ENCODE peak calls at places on chromosomes 16 and 17, in ten cellular contexts. C is A673, B is pancreas, W is K562, R is body of pancreas, D is endodermal cell, O is HepG2, Z is heart right ventricle, V is transverse colon, F is stomach. M is an unnamed sample.

GRCh38 chr17:8707591-8708453 is 36.8 kb downstream of the CCDC42 start:
- DNase-seq in O (peak; percentile 65), C (no peak), D (peak; percentile 35), W (no peak), Z (peak; percentile 29), F (no peak), B (no peak), V (no peak), R (no peak), M (peak; percentile 76)

GRCh38 chr17:76379646-76380376 is 4.6 kb upstream of the SPHK1 start:
- DNase-seq in C (no peak), V (no peak), D (no peak), O (no peak), B (no peak), F (no peak), Z (no peak), W (no peak), R (no peak), M (no peak)

GRCh38 chr16:71610936-71611871 is 14.8 kb upstream of the MARVELD3 start:
- DNase-seq in O (peak; percentile 72), F (peak; percentile 78), R (peak; percentile 85), V (peak; percentile 78), W (peak; percentile 91), D (peak; percentile 97), C (peak; percentile 81), Z (peak; percentile 26), B (peak; percentile 98), M (peak; percentile 78)

GRCh38 chr17:83161298-83162034 is 82.1 kb downstream of the METRNL start:
- DNase-seq in W (no peak), V (no peak), B (no peak), C (no peak), O (peak; percentile 79), D (peak; percentile 32), Z (no peak), F (no peak), R (no peak), M (no peak)

GRCh38 chr17:3029213-3029913 is 34.0 kb downstream of the OR1D5 start:
- DNase-seq in F (no peak), D (peak; percentile 38), W (no peak), B (peak; percentile 30), O (no peak), C (no peak), R (no peak), V (no peak), Z (peak; percentile 72), M (no peak)

GRCh38 chr17:79988163-79988971 is 47.3 kb downstream of the TBC1D16 start:
- DNase-seq in Z (no peak), B (no peak), F (peak; percentile 78), O (peak; percentile 99), W (no peak), C (no peak), V (peak; percentile 61), D (no peak), R (peak; percentile 43), M (no peak)

GRCh38 chr17:34645636-34646035 is 66.3 kb downstream of the TMEM132E start:
- DNase-seq in R (no peak), W (peak; percentile 23), C (peak; percentile 7), O (no peak), F (no peak), Z (no peak), D (no peak), B (no peak), V (no peak), M (peak; percentile 66)

GRCh38 chr17:83015511-83015910 is 63.9 kb upstream of the METRNL start:
- DNase-seq in B (no peak), D (peak; percentile 36), W (no peak), R (no peak), V (no peak), C (no peak), F (no peak), Z (no peak), O (no peak), M (no peak)

GRCh38 chr17:63529711-63530556 is 6.8 kb downstream of the KCNH6 start:
- DNase-seq in W (peak; percentile 37), V (no peak), Z (no peak), F (no peak), D (peak; percentile 66), O (no peak), R (no peak), C (no peak), B (no peak), M (no peak)

GRCh38 chr16:4376820-4377572 is 5.3 kb downstream of the VASN start:
- DNase-seq in C (no peak), V (no peak), F (no peak), R (no peak), B (no peak), O (no peak), D (peak; percentile 74), W (no peak), Z (no peak), M (no peak)

GRCh38 chr17:48725005-48725293 is 2.0 kb downstream of the PRAC2 start:
- DNase-seq in D (no peak), W (no peak), Z (no peak), V (no peak), O (no peak), C (peak; percentile 40), R (no peak), B (no peak), F (no peak), M (no peak)

GRCh38 chr16:87723224-87723619 is 42.6 kb downstream of the KLHDC4 start:
- DNase-seq in F (peak; percentile 48), V (peak; percentile 34), R (peak; percentile 58), O (no peak), B (no peak), Z (peak; percentile 68), D (no peak), W (peak; percentile 64), C (peak; percentile 82), M (peak; percentile 72)

GRCh38 chr16:2284797-2285576 is 17.1 kb upstream of the RNPS1 start:
- DNase-seq in W (no peak), O (no peak), V (no peak), Z (no peak), C (no peak), B (no peak), F (no peak), D (peak; percentile 42), R (no peak), M (no peak)

GRCh38 chr17:64384253-64385186 is 6.1 kb downstream of the PECAM1 start:
- DNase-seq in V (no peak), O (peak; percentile 49), Z (no peak), F (peak; percentile 20), R (no peak), B (no peak), C (no peak), D (no peak), W (no peak), M (no peak)

GRCh38 chr16:57795431-57795878 is 6.8 kb downstream of the KIFC3 start:
- DNase-seq in V (peak; percentile 38), R (peak; percentile 82), C (peak; percentile 89), W (peak; percentile 27), O (peak; percentile 73), F (peak; percentile 73), Z (peak; percentile 50), B (no peak), D (peak; percentile 90), M (peak; percentile 67)

GRCh38 chr16:57798267-57798810 is 4.0 kb downstream of the KIFC3 start:
- DNase-seq in C (peak; percentile 53), F (no peak), Z (no peak), D (no peak), W (no peak), O (no peak), B (no peak), R (no peak), V (no peak), M (no peak)

GRCh38 chr16:57797526-57798266 is 4.6 kb downstream of the KIFC3 start:
- DNase-seq in F (peak; percentile 84), W (peak; percentile 31), R (peak; percentile 91), O (peak; percentile 91), C (peak; percentile 38), Z (no peak), B (peak; percentile 90), D (peak; percentile 90), V (no peak), M (no peak)

GRCh38 chr16:57798953-57799618 is 3.2 kb downstream of the KIFC3 start:
- DNase-seq in D (no peak), V (no peak), W (no peak), F (peak; percentile 43), Z (no peak), C (no peak), O (no peak), B (no peak), R (peak; percentile 52), M (no peak)

GRCh38 chr16:57797216-57797525 is 5.1 kb downstream of the KIFC3 start:
- DNase-seq in O (no peak), W (no peak), V (no peak), D (no peak), C (no peak), R (no peak), F (no peak), B (no peak), Z (no peak), M (no peak)
- H3K4me3 ChIP-seq in O (peak overlapping the region; percentile 74), W (no peak overlapping the region), V (no peak overlapping the region), D (no peak overlapping the region), C (peak overlapping the region; percentile 68), R (no peak overlapping the region), F (peak overlapping the region; percentile 62), B (peak overlapping the region; percentile 0), Z (no peak overlapping the region), M (no peak overlapping the region)

GRCh38 chr17:77725851-77726250 is 232.7 kb upstream of the TNRC6C start:
- DNase-seq in B (no peak), O (no peak), F (no peak), R (no peak), V (no peak), Z (no peak), W (no peak), D (peak; percentile 26), C (no peak), M (no peak)
- H3K27ac ChIP-seq in B (no peak overlapping the region), O (no peak overlapping the region), F (no peak overlapping the region), R (no peak overlapping the region), V (no peak overlapping the region), Z (no peak overlapping the region), W (no peak overlapping the region), D (no peak overlapping the region), C (no peak overlapping the region), M (no peak overlapping the region)

DNA sequence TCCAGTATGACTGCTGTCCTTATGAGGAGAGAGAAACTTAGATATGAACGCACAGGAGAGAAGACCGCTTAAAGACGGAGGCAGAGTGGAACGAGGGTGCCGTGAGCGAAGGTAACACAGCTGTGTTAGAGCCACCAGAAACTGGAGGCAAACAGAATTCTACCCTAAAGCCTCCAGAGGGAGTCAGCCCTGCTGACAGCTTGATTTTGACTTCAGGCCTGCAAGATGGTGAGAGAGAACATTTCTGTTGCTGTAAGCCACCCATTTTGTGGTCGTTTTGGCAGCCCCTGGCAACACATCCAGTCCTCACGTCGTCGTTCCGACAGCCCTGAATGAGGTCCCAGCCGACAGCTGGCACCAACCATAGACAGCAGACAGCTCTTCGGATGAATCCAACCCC is 2.8 kb upstream of the SPATA2L start:
- DNase-seq in D (peak; percentile 52), Z (no peak), F (no peak), R (no peak), O (no peak), B (no peak), V (no peak), W (no peak), C (no peak), M (no peak)
- TF ChIP-seq CTCF in D (peak; percentile 29), Z (no peak), F (no peak), R (no peak), O (no peak), B (no peak), V (no peak), W (no peak), C (no peak), M (no peak)

DNA sequence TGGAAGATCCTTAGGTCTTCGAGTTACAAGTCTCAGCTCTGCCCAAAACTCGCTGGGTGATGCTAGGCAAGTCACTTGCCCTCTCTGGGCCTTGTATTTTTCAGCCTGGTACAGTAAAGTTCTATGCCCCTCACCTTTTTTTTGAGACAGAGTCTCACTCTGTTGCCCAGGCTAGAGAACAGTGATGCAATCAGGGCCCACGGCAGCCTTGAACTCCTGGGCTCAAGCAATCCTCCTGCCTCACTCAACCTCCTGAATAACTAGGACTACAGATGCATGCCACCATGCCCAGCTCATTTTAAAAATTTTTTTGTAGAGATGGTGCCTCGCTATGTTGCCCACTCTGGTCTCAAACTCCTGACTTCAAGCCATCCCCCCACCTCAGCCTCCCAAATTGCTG is 3.8 kb downstream of the MYH11 start:
- DNase-seq in C (no peak), Z (no peak), W (no peak), B (no peak), R (no peak), O (no peak), F (no peak), D (no peak), V (no peak), M (no peak)
- H3K4me3 ChIP-seq in C (no peak overlapping the region), Z (no peak overlapping the region), W (no peak overlapping the region), B (no peak overlapping the region), R (no peak overlapping the region), O (no peak overlapping the region), F (peak overlapping the region; percentile 44), D (no peak overlapping the region), V (peak overlapping the region; percentile 24), M (no peak overlapping the region)